ENCODE peak calls at places on chromosome 3, in six cellular contexts. One of them, this sample, is unnamed.

GRCh38 chr3:59334585-59334984 is 284.8 kb upstream of the CFAP20DC start:
- DNase-seq in lower lobe of right lung: no peak
- DNase-seq in astrocyte of the spinal cord: no peak
- DNase-seq in tibial artery: no peak
- DNase-seq in CD8-positive, alpha-beta memory T cell: no peak
- DNase-seq in psoas muscle: no peak
- DNase-seq in this sample: peak; percentile 30

GRCh38 chr3:23075478-23075877 is 127.6 kb upstream of the UBE2E2 start:
- DNase-seq in lower lobe of right lung: no peak
- DNase-seq in astrocyte of the spinal cord: peak; percentile 62
- DNase-seq in tibial artery: no peak
- DNase-seq in CD8-positive, alpha-beta memory T cell: no peak
- DNase-seq in psoas muscle: no peak
- DNase-seq in this sample: peak; percentile 86

GRCh38 chr3:2765002-2765579 is 345.1 kb downstream of the IL5RA start:
- DNase-seq in lower lobe of right lung: no peak
- DNase-seq in astrocyte of the spinal cord: no peak
- DNase-seq in tibial artery: no peak
- DNase-seq in CD8-positive, alpha-beta memory T cell: no peak
- DNase-seq in psoas muscle: no peak
- DNase-seq in this sample: no peak

GRCh38 chr3:29754346-29754745 is 473.5 kb downstream of the RBMS3 start:
- DNase-seq in lower lobe of right lung: no peak
- DNase-seq in astrocyte of the spinal cord: no peak
- DNase-seq in tibial artery: no peak
- DNase-seq in CD8-positive, alpha-beta memory T cell: no peak
- DNase-seq in psoas muscle: no peak
- DNase-seq in this sample: no peak

GRCh38 chr3:118117061-118117460 is 917.6 kb downstream of the IGSF11 start:
- DNase-seq in lower lobe of right lung: no peak
- DNase-seq in astrocyte of the spinal cord: no peak
- DNase-seq in tibial artery: no peak
- DNase-seq in CD8-positive, alpha-beta memory T cell: no peak
- DNase-seq in psoas muscle: no peak
- DNase-seq in this sample: no peak

GRCh38 chr3:165185707-165186327 is 10.4 kb downstream of the SLITRK3 start:
- DNase-seq in lower lobe of right lung: peak; percentile 22
- DNase-seq in astrocyte of the spinal cord: peak; percentile 50
- DNase-seq in tibial artery: no peak
- DNase-seq in CD8-positive, alpha-beta memory T cell: no peak
- DNase-seq in psoas muscle: peak; percentile 12
- DNase-seq in this sample: peak; percentile 76

GRCh38 chr3:41888368-41889076 is 73.4 kb downstream of the ULK4 start:
- DNase-seq in lower lobe of right lung: no peak
- DNase-seq in astrocyte of the spinal cord: no peak
- DNase-seq in tibial artery: no peak
- DNase-seq in CD8-positive, alpha-beta memory T cell: no peak
- DNase-seq in psoas muscle: no peak
- DNase-seq in this sample: no peak

GRCh38 chr3:27166888-27167287 is 202.3 kb downstream of the NEK10 start:
- DNase-seq in lower lobe of right lung: no peak
- DNase-seq in astrocyte of the spinal cord: peak; percentile 95
- DNase-seq in tibial artery: peak; percentile 65
- DNase-seq in CD8-positive, alpha-beta memory T cell: no peak
- DNase-seq in psoas muscle: no peak
- DNase-seq in this sample: peak; percentile 96

GRCh38 chr3:126108689-126109075 is 24.8 kb upstream of the SLC41A3 start:
- DNase-seq in lower lobe of right lung: no peak
- DNase-seq in astrocyte of the spinal cord: no peak
- DNase-seq in tibial artery: no peak
- DNase-seq in CD8-positive, alpha-beta memory T cell: no peak
- DNase-seq in psoas muscle: no peak
- DNase-seq in this sample: no peak

GRCh38 chr3:126959921-126960603 is 22.9 kb upstream of the PLXNA1 start:
- DNase-seq in lower lobe of right lung: no peak
- DNase-seq in astrocyte of the spinal cord: peak; percentile 71
- DNase-seq in tibial artery: no peak
- DNase-seq in CD8-positive, alpha-beta memory T cell: no peak
- DNase-seq in psoas muscle: no peak
- DNase-seq in this sample: peak; percentile 68

GRCh38 chr3:171862392-171862791 is 19.2 kb downstream of the TMEM212 start:
- DNase-seq in lower lobe of right lung: no peak
- DNase-seq in astrocyte of the spinal cord: no peak
- DNase-seq in tibial artery: no peak
- DNase-seq in CD8-positive, alpha-beta memory T cell: no peak
- DNase-seq in psoas muscle: no peak
- DNase-seq in this sample: no peak

GRCh38 chr3:37833790-37834189 is 27.9 kb upstream of the CTDSPL start:
- DNase-seq in lower lobe of right lung: no peak
- DNase-seq in astrocyte of the spinal cord: no peak
- DNase-seq in tibial artery: no peak
- DNase-seq in CD8-positive, alpha-beta memory T cell: no peak
- DNase-seq in psoas muscle: no peak
- DNase-seq in this sample: no peak
- H3K4me3 ChIP-seq in lower lobe of right lung: no peak overlapping the region
- H3K4me3 ChIP-seq in astrocyte of the spinal cord: no peak overlapping the region
- H3K4me3 ChIP-seq in tibial artery: no peak overlapping the region
- H3K4me3 ChIP-seq in CD8-positive, alpha-beta memory T cell: no peak overlapping the region
- H3K4me3 ChIP-seq in psoas muscle: no peak overlapping the region
- H3K4me3 ChIP-seq in this sample: no peak overlapping the region

DNA sequence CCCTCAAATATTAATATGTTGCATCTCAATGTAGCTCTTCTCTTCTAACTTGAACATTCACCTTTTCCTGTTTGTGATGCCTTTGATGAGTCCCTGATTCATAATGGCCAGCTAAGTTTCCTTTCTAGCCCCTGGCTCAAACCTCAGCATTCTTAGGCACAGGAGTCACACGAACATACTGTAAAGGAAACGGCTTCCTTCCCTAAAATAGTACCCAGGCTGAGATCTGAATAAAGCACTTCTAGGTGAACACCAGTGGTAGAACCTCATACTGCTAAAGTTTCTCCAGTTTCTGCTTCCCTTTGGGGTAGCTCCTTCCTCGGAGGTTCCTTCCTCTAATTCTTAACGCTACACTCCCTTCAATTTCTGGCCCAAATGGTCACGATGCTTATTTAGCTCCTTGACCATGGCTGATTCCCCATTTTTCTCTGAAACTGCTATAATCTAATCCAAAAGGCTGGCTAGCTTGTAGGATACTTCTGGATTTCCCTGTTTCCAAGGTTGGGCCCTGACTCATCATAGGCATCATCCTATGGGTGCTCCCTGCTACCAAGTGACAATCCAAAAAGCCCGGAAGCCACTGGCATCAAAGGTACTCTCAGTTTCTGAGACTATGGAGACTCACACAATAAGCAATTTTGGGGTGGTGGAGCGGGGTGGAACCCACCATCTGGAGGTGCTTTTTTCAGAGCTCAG is 2.4 kb downstream of the ANAPC13 start:
- DNase-seq in lower lobe of right lung: no peak
- DNase-seq in astrocyte of the spinal cord: peak; percentile 86
- DNase-seq in tibial artery: no peak
- DNase-seq in CD8-positive, alpha-beta memory T cell: no peak
- DNase-seq in psoas muscle: no peak
- DNase-seq in this sample: peak; percentile 72
- H3K4me3 ChIP-seq in lower lobe of right lung: no peak overlapping the region
- H3K4me3 ChIP-seq in astrocyte of the spinal cord: no peak overlapping the region
- H3K4me3 ChIP-seq in tibial artery: no peak overlapping the region
- H3K4me3 ChIP-seq in CD8-positive, alpha-beta memory T cell: no peak overlapping the region
- H3K4me3 ChIP-seq in psoas muscle: no peak overlapping the region
- H3K4me3 ChIP-seq in this sample: peak overlapping the region; percentile 6

GRCh38 chr3:196144383-196145105 is 62.7 kb upstream of the TFRC start:
- DNase-seq in lower lobe of right lung: no peak
- DNase-seq in astrocyte of the spinal cord: peak; percentile 65
- DNase-seq in tibial artery: no peak
- DNase-seq in CD8-positive, alpha-beta memory T cell: peak; percentile 63
- DNase-seq in psoas muscle: no peak
- DNase-seq in this sample: peak; percentile 84

GRCh38 chr3:196141866-196142673 is 60.2 kb upstream of the TFRC start:
- DNase-seq in lower lobe of right lung: peak; percentile 75
- DNase-seq in astrocyte of the spinal cord: no peak
- DNase-seq in tibial artery: no peak
- DNase-seq in CD8-positive, alpha-beta memory T cell: no peak
- DNase-seq in psoas muscle: no peak
- DNase-seq in this sample: no peak

GRCh38 chr3:196143708-196144382 is 62.0 kb upstream of the TFRC start:
- DNase-seq in lower lobe of right lung: no peak
- DNase-seq in astrocyte of the spinal cord: no peak
- DNase-seq in tibial artery: no peak
- DNase-seq in CD8-positive, alpha-beta memory T cell: no peak
- DNase-seq in psoas muscle: no peak
- DNase-seq in this sample: no peak

GRCh38 chr3:196141052-196141865 is 59.4 kb upstream of the TFRC start:
- DNase-seq in lower lobe of right lung: peak; percentile 15
- DNase-seq in astrocyte of the spinal cord: no peak
- DNase-seq in tibial artery: no peak
- DNase-seq in CD8-positive, alpha-beta memory T cell: no peak
- DNase-seq in psoas muscle: no peak
- DNase-seq in this sample: no peak

GRCh38 chr3:196142674-196142988 is 60.7 kb upstream of the TFRC start:
- DNase-seq in lower lobe of right lung: no peak
- DNase-seq in astrocyte of the spinal cord: no peak
- DNase-seq in tibial artery: no peak
- DNase-seq in CD8-positive, alpha-beta memory T cell: no peak
- DNase-seq in psoas muscle: no peak
- DNase-seq in this sample: no peak
- H3K4me3 ChIP-seq in lower lobe of right lung: peak overlapping the region; percentile 26
- H3K4me3 ChIP-seq in astrocyte of the spinal cord: no peak overlapping the region
- H3K4me3 ChIP-seq in tibial artery: no peak overlapping the region
- H3K4me3 ChIP-seq in CD8-positive, alpha-beta memory T cell: no peak overlapping the region
- H3K4me3 ChIP-seq in psoas muscle: no peak overlapping the region
- H3K4me3 ChIP-seq in this sample: no peak overlapping the region

GRCh38 chr3:85737846-85738245 is 779.1 kb downstream of the CADM2 start:
- DNase-seq in lower lobe of right lung: no peak
- DNase-seq in astrocyte of the spinal cord: no peak
- DNase-seq in tibial artery: no peak
- DNase-seq in CD8-positive, alpha-beta memory T cell: no peak
- DNase-seq in psoas muscle: no peak
- DNase-seq in this sample: no peak
- H3K4me3 ChIP-seq in lower lobe of right lung: no peak overlapping the region
- H3K4me3 ChIP-seq in astrocyte of the spinal cord: no peak overlapping the region
- H3K4me3 ChIP-seq in tibial artery: no peak overlapping the region
- H3K4me3 ChIP-seq in CD8-positive, alpha-beta memory T cell: no peak overlapping the region
- H3K4me3 ChIP-seq in psoas muscle: no peak overlapping the region
- H3K4me3 ChIP-seq in this sample: no peak overlapping the region

This sample was measured in choroid plexus epithelial cell.